ENCODE peak calls at places on chromosome 10, in five cellular contexts. T is neural progenitor cell, F is DND-41, G is NCI-H460, M is NCI-H345. W is an unnamed sample.

GRCh38 chr10:26621889-26622681 is 75.4 kb upstream of the PDSS1 start:
- DNase-seq in T (peak), F (no peak), G (peak), M (no peak), W (peak)

GRCh38 chr10:49143249-49143648 is 9.4 kb upstream of the FAM170B start:
- DNase-seq in T (no peak), F (no peak), G (no peak), M (no peak), W (peak)

GRCh38 chr10:31644931-31645633 is 283.5 kb downstream of the ARHGAP12 start:
- DNase-seq in T (no peak), F (no peak), G (no peak), M (no peak), W (no peak)

GRCh38 chr10:96648297-96648696 is 61.5 kb upstream of the TM9SF3 start:
- DNase-seq in T (no peak), F (no peak), G (no peak), M (no peak), W (no peak)

GRCh38 chr10:66836057-66836456 is 89.8 kb upstream of the LRRTM3 start:
- DNase-seq in T (no peak), F (no peak), G (no peak), M (no peak), W (no peak)

GRCh38 chr10:62492012-62492869 is 118.1 kb downstream of the ZNF365 start:
- DNase-seq in T (peak), F (no peak), G (peak), M (peak), W (no peak)

GRCh38 chr10:78700413-78700812 is 368.4 kb upstream of the ZMIZ1 start:
- DNase-seq in T (no peak), F (no peak), G (no peak), M (no peak), W (no peak)

GRCh38 chr10:113895018-113895417 is 40.6 kb downstream of the NHLRC2 start:
- DNase-seq in T (no peak), F (no peak), G (no peak), M (no peak), W (no peak)

GRCh38 chr10:110535958-110536891 is 31.3 kb upstream of the SMC3 start:
- DNase-seq in T (peak), F (peak), G (no peak), M (no peak), W (peak)

GRCh38 chr10:88657901-88658300 is 6.3 kb upstream of the LIPF start:
- DNase-seq in T (no peak), F (no peak), G (no peak), M (no peak), W (no peak)

GRCh38 chr10:92845926-92846325 is 2.4 kb upstream of the EXOC6 start:
- DNase-seq in T (no peak), F (no peak), G (no peak), M (no peak), W (no peak)

GRCh38 chr10:77801474-77802238 is 124.9 kb downstream of the DLG5 start:
- DNase-seq in T (no peak), F (no peak), G (no peak), M (no peak), W (no peak)

GRCh38 chr10:310976-311639 is 175.9 kb downstream of the ZMYND11 start:
- DNase-seq in T (no peak), F (no peak), G (no peak), M (no peak), W (no peak)

GRCh38 chr10:83541096-83541495 is 598.2 kb upstream of the GHITM start:
- DNase-seq in T (no peak), F (no peak), G (no peak), M (no peak), W (no peak)

GRCh38 chr10:93110472-93111146 is 36.9 kb downstream of the CYP26A1 start:
- DNase-seq in T (no peak), F (no peak), G (no peak), M (no peak), W (no peak)

GRCh38 chr10:110820321-110820814 is 51.4 kb upstream of the PDCD4 start:
- DNase-seq in T (no peak), F (no peak), G (no peak), M (no peak), W (no peak)

GRCh38 chr10:132882481-132882951 is 59.9 kb downstream of the CFAP46 start:
- DNase-seq in T (no peak), F (no peak), G (no peak), M (no peak), W (no peak)

GRCh38 chr10:72162978-72163377 is 52.8 kb upstream of the ANAPC16 start:
- DNase-seq in T (no peak), F (no peak), G (no peak), M (no peak), W (no peak)

GRCh38 chr10:102616071-102616770 is 28.1 kb upstream of the TRIM8 start:
- DNase-seq in T (no peak), F (no peak), G (no peak), M (no peak), W (no peak)

GRCh38 chr10:86411852-86412550 is 45.4 kb upstream of the GRID1 start:
- DNase-seq in T (no peak), F (peak), G (no peak), M (no peak), W (no peak)

GRCh38 chr10:92110039-92110794 is 180.7 kb downstream of the CPEB3 start:
- DNase-seq in T (no peak), F (no peak), G (no peak), M (no peak), W (no peak)

GRCh38 chr10:86654411-86655172 is at the start of gene OPN4:
- DNase-seq in T (no peak), F (no peak), G (no peak), M (no peak), W (no peak)

GRCh38 chr10:89147256-89147655 is 59.9 kb downstream of the CH25H start:
- DNase-seq in T (no peak), F (no peak), G (no peak), M (no peak), W (no peak)

GRCh38 chr10:35797187-35797586 is 155.1 kb upstream of the FZD8 start:
- DNase-seq in T (no peak), F (no peak), G (no peak), M (no peak), W (no peak)

GRCh38 chr10:95257849-95258248 is 33.0 kb downstream of the PDLIM1 start:
- DNase-seq in T (no peak), F (no peak), G (no peak), M (no peak), W (no peak)

GRCh38 chr10:100970914-100971811 is 1.9 kb downstream of the SEMA4G start:
- DNase-seq in T (no peak), F (peak), G (no peak), M (no peak), W (no peak)

GRCh38 chr10:132545659-132546367 is 8.2 kb downstream of the INPP5A start:
- DNase-seq in T (no peak), F (no peak), G (no peak), M (no peak), W (no peak)

GRCh38 chr10:2851544-2851943 is 215.8 kb upstream of the PFKP start:
- DNase-seq in T (no peak), F (no peak), G (no peak), M (peak), W (no peak)

GRCh38 chr10:24694086-24694485 is 29.6 kb downstream of the ARHGAP21 start:
- DNase-seq in T (no peak), F (no peak), G (no peak), M (no peak), W (no peak)

GRCh38 chr10:5640501-5640900 is 25.9 kb downstream of the ASB13 start:
- DNase-seq in T (no peak), F (no peak), G (no peak), M (no peak), W (no peak)

GRCh38 chr10:110307805-110308204 is 3.1 kb upstream of the SMNDC1 start:
- DNase-seq in T (no peak), F (no peak), G (no peak), M (no peak), W (no peak)

GRCh38 chr10:114502071-114502470 is 97.8 kb upstream of the AFAP1L2 start:
- DNase-seq in T (no peak), F (no peak), G (no peak), M (no peak), W (no peak)

GRCh38 chr10:37057280-37057679 is 68.1 kb upstream of the ANKRD30A start:
- DNase-seq in T (no peak), F (no peak), G (no peak), M (no peak), W (no peak)

GRCh38 chr10:129192344-129193128 is 274.5 kb upstream of the MGMT start:
- DNase-seq in T (no peak), F (no peak), G (no peak), M (no peak), W (no peak)

GRCh38 chr10:102399217-102400021 is 3.9 kb downstream of the NFKB2 start:
- DNase-seq in T (peak), F (peak), G (peak), M (peak), W (peak)